ENCODE peak calls at places on chromosome 1, in five cellular contexts. E is CD4-positive, alpha-beta memory T cell; N is tibial nerve; Y is A673; P is fibroblast of lung. A is an unnamed sample. For H3K4me1 and H3K27me3, the result is how much of the 10 kb centered on the place peaks cover.

GRCh38 chr1:158014702-158015320 is 21.4 kb downstream of the KIRREL1 start:
- DNase-seq in N (no peak), P (no peak), Y (no peak), E (no peak), A (no peak)

GRCh38 chr1:198837276-198838021 is 198.6 kb downstream of the PTPRC start:
- DNase-seq in N (no peak), E (no peak), Y (no peak), P (no peak), A (no peak)

GRCh38 chr1:223012176-223012788 is 130.8 kb downstream of the TLR5 start:
- DNase-seq in P (no peak), Y (no peak), E (no peak), N (no peak), A (no peak)

GRCh38 chr1:211973541-211973940 is 61.8 kb downstream of the INTS7 start:
- DNase-seq in P (no peak), E (no peak), Y (peak), N (no peak), A (no peak)

GRCh38 chr1:94012686-94013330 is 103.6 kb upstream of the GCLM start:
- DNase-seq in N (no peak), P (no peak), E (no peak), Y (no peak), A (no peak)

GRCh38 chr1:167821969-167822685 is 91.8 kb downstream of the ADCY10 start:
- DNase-seq in E (no peak), Y (no peak), N (no peak), P (peak), A (no peak)

GRCh38 chr1:162471290-162471853 is 26.2 kb upstream of the UHMK1 start:
- DNase-seq in P (no peak), E (no peak), Y (no peak), N (no peak), A (no peak)

GRCh38 chr1:38891753-38892152 is 10.4 kb upstream of the GJA9 start:
- DNase-seq in N (no peak), P (peak), E (no peak), Y (no peak), A (no peak)

GRCh38 chr1:179786815-179787736 is 44.0 kb downstream of the FAM163A start:
- DNase-seq in N (no peak), E (no peak), P (no peak), Y (peak), A (no peak)

GRCh38 chr1:8371372-8371991 is 53.6 kb downstream of the SLC45A1 start:
- DNase-seq in Y (no peak), N (no peak), E (no peak), P (no peak), A (peak)

GRCh38 chr1:8373547-8374270 is 55.8 kb downstream of the SLC45A1 start:
- DNase-seq in N (peak), P (peak), Y (peak), E (no peak), A (peak)

GRCh38 chr1:8374812-8375211 is 56.9 kb downstream of the SLC45A1 start:
- DNase-seq in N (no peak), P (peak), E (peak), Y (peak), A (no peak)

GRCh38 chr1:8376358-8376840 is 58.5 kb downstream of the SLC45A1 start:
- DNase-seq in P (no peak), Y (no peak), N (no peak), E (no peak), A (no peak)

DNA sequence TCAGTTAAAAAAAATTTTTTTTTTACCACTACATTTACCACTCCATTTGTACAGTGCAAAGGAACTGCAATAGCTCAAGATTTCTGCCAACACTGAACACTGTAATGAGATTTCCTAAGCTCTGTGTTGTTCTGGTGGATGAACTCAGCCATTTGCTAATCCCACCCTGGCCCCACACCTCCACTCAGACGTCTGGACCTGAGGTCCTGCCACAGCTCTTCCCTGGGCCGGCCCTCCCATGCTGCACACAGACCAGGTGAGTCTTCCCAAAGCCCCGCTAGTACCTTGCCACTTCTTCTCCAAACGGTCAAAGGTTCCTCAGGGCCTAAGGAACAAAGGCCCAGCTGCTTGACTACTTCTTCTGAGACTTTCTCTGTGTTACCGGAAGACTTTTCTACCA is 56.4 kb downstream of the SLC45A1 start:
- DNase-seq in E (no peak), N (no peak), P (no peak), Y (no peak), A (no peak)
- H3K4me1 ChIP-seq in E (half or more), N (half or more), P (under half), Y (half or more), A (half or more)

GRCh38 chr1:3762873-3763228 is 9.7 kb upstream of the SMIM1 start:
- DNase-seq in E (no peak), P (no peak), N (no peak), Y (no peak), A (no peak)

GRCh38 chr1:3761296-3762010 is 9.2 kb downstream of the CCDC27 start:
- DNase-seq in Y (no peak), N (no peak), E (no peak), P (no peak), A (no peak)

GRCh38 chr1:3762151-3762872 is 10.1 kb downstream of the CCDC27 start:
- DNase-seq in N (no peak), E (no peak), P (no peak), Y (no peak), A (peak)

GRCh38 chr1:3759800-3760199 is 7.5 kb downstream of the CCDC27 start:
- DNase-seq in E (no peak), P (no peak), N (no peak), Y (no peak), A (no peak)

GRCh38 chr1:3763351-3764125 is 9.0 kb upstream of the SMIM1 start:
- DNase-seq in P (no peak), Y (no peak), E (no peak), N (no peak), A (peak)
- H3K27me3 ChIP-seq in P (under half), Y (under half), E (under half), N (under half), A (under half)

GRCh38 chr1:41497631-41498030 is 13.1 kb upstream of the EDN2 start:
- DNase-seq in E (no peak), P (no peak), Y (no peak), N (no peak), A (no peak)

GRCh38 chr1:41497056-41497440 is 12.6 kb upstream of the EDN2 start:
- DNase-seq in P (no peak), E (no peak), Y (no peak), N (no peak), A (peak)

GRCh38 chr1:41499591-41499990 is 15.1 kb upstream of the EDN2 start:
- DNase-seq in Y (no peak), P (no peak), E (no peak), N (no peak), A (no peak)

GRCh38 chr1:41498809-41499208 is 14.3 kb upstream of the EDN2 start:
- DNase-seq in E (no peak), Y (no peak), N (no peak), P (peak), A (peak)

GRCh38 chr1:41498391-41498790 is 13.9 kb upstream of the EDN2 start:
- DNase-seq in P (peak), N (no peak), Y (no peak), E (no peak), A (no peak)
- H3K4me1 ChIP-seq in P (under half), N (half or more), Y (under half), E (under half), A (half or more)

DNA sequence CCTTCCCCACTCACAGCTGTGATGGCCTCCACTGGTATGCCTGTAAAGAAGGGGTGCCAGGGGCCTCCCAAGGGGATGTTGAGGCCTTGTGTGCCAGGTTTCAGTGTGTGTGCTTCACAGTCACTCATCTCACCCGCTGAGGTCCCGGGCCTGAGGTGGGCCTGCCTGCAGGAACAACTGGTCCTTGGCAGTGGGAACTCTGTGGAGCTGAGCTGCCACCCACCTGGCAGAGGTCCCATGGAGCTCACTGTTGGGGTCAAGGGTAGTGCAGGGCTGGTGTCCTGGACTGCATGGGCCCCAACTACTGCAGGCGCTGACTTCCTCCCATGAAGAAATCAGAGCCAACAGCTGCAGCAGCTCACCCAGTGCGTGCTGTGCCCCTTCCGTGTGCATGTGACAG is 17.3 kb upstream of the ZNF678 start:
- DNase-seq in N (no peak), Y (no peak), E (no peak), P (no peak), A (no peak)
- H3K27me3 ChIP-seq in N (under half), Y (under half), E (under half), P (under half), A (under half)

GRCh38 chr1:41738010-41738409 is 180.7 kb downstream of the HIVEP3 start:
- DNase-seq in P (no peak), N (no peak), Y (no peak), E (no peak), A (peak)

GRCh38 chr1:41739061-41739955 is 179.4 kb downstream of the HIVEP3 start:
- DNase-seq in P (no peak), Y (peak), N (peak), E (peak), A (peak)

GRCh38 chr1:41740630-41741239 is 178.0 kb downstream of the HIVEP3 start:
- DNase-seq in E (no peak), N (no peak), P (no peak), Y (no peak), A (no peak)

GRCh38 chr1:41740058-41740457 is 178.7 kb downstream of the HIVEP3 start:
- DNase-seq in P (no peak), E (no peak), Y (no peak), N (no peak), A (no peak)

DNA sequence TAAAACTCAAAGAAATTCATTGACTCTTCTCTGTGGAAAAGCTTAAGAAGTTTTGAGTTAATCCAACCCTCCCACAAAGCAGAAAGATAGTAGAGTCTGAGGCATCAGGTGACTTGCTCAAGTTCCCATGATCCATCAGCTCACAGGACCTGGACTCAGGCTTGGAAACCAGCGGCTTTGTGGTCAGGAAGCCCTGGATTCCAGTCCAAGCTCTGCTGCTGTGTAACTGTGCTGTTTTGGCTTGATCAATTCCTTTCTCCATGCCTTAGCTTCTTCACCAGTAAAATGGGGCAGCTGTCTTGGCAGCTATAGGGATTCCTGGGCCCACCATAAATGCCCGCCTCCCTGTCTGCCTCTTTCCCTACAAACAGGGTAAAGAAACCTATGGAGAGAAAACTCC is 180.2 kb downstream of the HIVEP3 start:
- DNase-seq in E (no peak), Y (no peak), N (no peak), P (peak), A (no peak)
- H3K4me1 ChIP-seq in E (under half), Y (under half), N (under half), P (under half), A (under half)

GRCh38 chr1:114259517-114260160 is 106.0 kb upstream of the SYT6 start:
- DNase-seq in E (no peak), P (no peak), N (no peak), Y (peak), A (no peak)
- H3K27me3 ChIP-seq in E (under half), P (under half), N (under half), Y (under half), A (under half)

GRCh38 chr1:21951576-21951870 is 14.4 kb upstream of the HSPG2 start:
- DNase-seq in Y (no peak), E (no peak), N (no peak), P (no peak), A (peak)

GRCh38 chr1:21956720-21957552 is 19.8 kb upstream of the HSPG2 start:
- DNase-seq in E (peak), P (peak), N (no peak), Y (no peak), A (peak)

GRCh38 chr1:21955058-21955457 is 17.9 kb upstream of the HSPG2 start:
- DNase-seq in E (no peak), P (no peak), N (no peak), Y (no peak), A (peak)

GRCh38 chr1:21952806-21953514 is 15.8 kb upstream of the HSPG2 start:
- DNase-seq in P (no peak), E (no peak), Y (no peak), N (no peak), A (no peak)

GRCh38 chr1:21955474-21956281 is 18.6 kb upstream of the HSPG2 start:
- DNase-seq in N (no peak), E (no peak), P (no peak), Y (no peak), A (peak)
- H3K4me1 ChIP-seq in N (under half), E (under half), P (under half), Y (under half), A (under half)

DNA sequence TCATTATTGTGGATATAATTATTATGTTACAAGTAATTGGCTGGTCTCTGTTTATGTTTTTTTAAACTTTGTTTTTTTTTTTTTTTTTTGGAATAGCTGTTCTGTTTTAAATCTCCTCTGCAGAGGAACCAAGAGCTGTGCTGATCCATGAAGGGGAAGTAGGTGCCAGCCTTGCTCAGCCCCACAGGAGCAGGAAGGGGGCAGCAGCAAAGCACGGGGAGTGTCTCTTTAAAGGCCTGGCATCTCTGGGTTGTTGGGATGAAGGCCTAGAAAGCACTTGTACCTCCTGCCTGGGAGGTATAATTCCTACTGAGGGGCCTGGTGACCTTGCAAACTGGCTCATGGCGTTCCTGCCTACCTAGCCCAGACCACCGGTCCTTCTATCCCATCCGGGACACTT is 2.5 kb upstream of the GRHL3 start:
- DNase-seq in N (no peak), Y (no peak), E (no peak), P (no peak), A (no peak)
- H3K27me3 ChIP-seq in N (under half), Y (under half), E (under half), P (under half), A (under half)

GRCh38 chr1:15244813-15245212 is 2.2 kb upstream of the FHAD1 start:
- DNase-seq in Y (no peak), E (no peak), P (no peak), N (no peak), A (no peak)
- H3K4me1 ChIP-seq in Y (under half), E (under half), P (under half), N (under half), A (under half)

GRCh38 chr1:18691648-18692047 is 61.0 kb downstream of the PAX7 start:
- DNase-seq in Y (no peak), P (no peak), E (no peak), N (no peak), A (no peak)

GRCh38 chr1:18697541-18697940 is 66.9 kb downstream of the PAX7 start:
- DNase-seq in P (no peak), N (no peak), E (no peak), Y (no peak), A (no peak)

DNA sequence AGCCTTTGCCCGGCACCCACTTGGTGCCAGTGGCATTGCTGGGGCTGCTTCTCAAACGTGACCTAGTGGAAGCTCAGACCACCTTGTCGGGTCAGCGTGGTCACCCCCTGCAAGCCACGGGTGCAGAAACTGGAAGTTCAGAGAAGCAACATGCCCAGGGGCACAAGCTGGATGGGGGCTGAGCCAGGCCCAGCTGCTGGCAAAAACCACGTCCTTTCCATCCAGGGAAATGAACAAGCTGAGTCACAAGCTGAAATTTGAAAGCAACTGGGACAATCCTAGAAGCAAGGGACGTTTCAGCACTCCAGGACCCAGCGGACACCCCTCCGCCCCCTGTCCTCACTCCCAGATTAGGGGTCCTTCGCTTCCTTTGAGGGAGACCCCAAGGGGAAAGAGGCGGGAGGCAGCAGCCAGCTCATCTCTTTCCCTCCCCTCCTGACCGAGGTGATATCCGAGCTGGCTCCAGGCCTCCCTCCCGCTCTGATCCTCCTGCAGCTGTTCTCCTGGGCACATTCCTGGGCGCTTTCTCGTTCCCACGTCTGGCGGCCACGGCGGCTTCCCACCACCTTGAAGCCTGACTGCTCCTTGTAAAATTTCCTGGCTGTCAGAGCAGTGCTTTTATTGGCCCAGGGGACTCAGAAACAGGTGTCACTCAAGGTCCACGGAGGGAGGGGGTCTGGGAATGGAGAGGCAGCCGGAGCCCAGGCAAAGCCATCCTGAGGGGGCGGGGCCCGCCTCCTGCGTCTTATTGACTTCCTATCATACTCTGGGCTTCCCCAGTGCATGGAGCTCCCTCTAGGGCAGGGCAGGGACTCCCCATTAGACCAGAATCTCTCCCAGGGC is 62.8 kb downstream of the PAX7 start:
- DNase-seq in Y (no peak), E (no peak), N (no peak), P (no peak), A (no peak)
- H3K27me3 ChIP-seq in Y (under half), E (under half), N (under half), P (under half), A (under half)

A was measured in psoas muscle.